ENCODE peak calls at places on chromosomes 7 and 10, in five cellular contexts. X, L, P, W and M are unnamed samples.

GRCh38 chr10:74189999-74190421 is 39.0 kb downstream of the ADK start:
- DNase-seq in L (peak), P (no peak), W (no peak), X (peak), M (peak)

GRCh38 chr10:92844746-92845145 is 3.6 kb upstream of the EXOC6 start:
- DNase-seq in L (peak), X (no peak), W (no peak), P (no peak), M (no peak)

GRCh38 chr10:119538632-119539358 is 3.7 kb downstream of the RGS10 start:
- DNase-seq in L (no peak), W (no peak), X (no peak), P (no peak), M (no peak)

GRCh38 chr7:19069842-19070241 is 47.6 kb downstream of the TWIST1 start:
- DNase-seq in W (no peak), X (no peak), P (no peak), L (peak), M (no peak)

GRCh38 chr10:78605800-78606350 is 462.9 kb upstream of the ZMIZ1 start:
- DNase-seq in X (no peak), P (no peak), L (no peak), W (no peak), M (no peak)

GRCh38 chr10:7111574-7111973 is 299.3 kb downstream of the SFMBT2 start:
- DNase-seq in L (peak), W (no peak), X (peak), P (no peak), M (no peak)

GRCh38 chr7:51324206-51324884 is 7.7 kb upstream of the COBL start:
- DNase-seq in P (no peak), W (no peak), L (no peak), X (no peak), M (no peak)

GRCh38 chr7:105776068-105776790 is 100.2 kb downstream of the ATXN7L1 start:
- DNase-seq in L (peak), W (peak), X (peak), P (no peak), M (peak)

GRCh38 chr7:108000875-108001758 is 1.8 kb downstream of the LAMB1 start:
- DNase-seq in L (peak), W (peak), P (peak), X (no peak), M (no peak)

GRCh38 chr7:150806863-150807262 is 6.3 kb downstream of the TMEM176A start:
- DNase-seq in X (no peak), W (no peak), L (no peak), P (no peak), M (no peak)

GRCh38 chr10:43942096-43942885 is 293.6 kb upstream of the ZNF32 start:
- DNase-seq in W (no peak), X (no peak), L (no peak), P (peak), M (peak)

GRCh38 chr10:48404646-48405045 is 98.2 kb downstream of the MAPK8 start:
- DNase-seq in W (no peak), L (peak), X (no peak), P (no peak), M (peak)

GRCh38 chr7:137986252-137987010 is 15.5 kb downstream of the CREB3L2 start:
- DNase-seq in L (peak), P (no peak), X (peak), W (no peak), M (peak)

GRCh38 chr7:151518105-151518780 is 1.5 kb downstream of the RHEB start:
- DNase-seq in X (no peak), L (peak), P (peak), W (peak), M (no peak)

GRCh38 chr7:155963771-155964195 is 151.5 kb upstream of the SHH start:
- DNase-seq in W (no peak), L (no peak), X (no peak), P (no peak), M (no peak)

GRCh38 chr7:99975782-99976521 is at the start of gene AZGP1:
- DNase-seq in L (no peak), W (no peak), X (no peak), P (peak), M (no peak)

GRCh38 chr7:87499494-87499893 is 24.0 kb upstream of the ABCB4 start:
- DNase-seq in P (no peak), X (no peak), L (no peak), W (no peak), M (no peak)

GRCh38 chr7:118104812-118105441 is 79.0 kb upstream of the LSM8 start:
- DNase-seq in W (no peak), X (no peak), L (peak), P (no peak), M (no peak)

GRCh38 chr10:80137031-80137712 is 4.6 kb downstream of the PLAC9 start:
- DNase-seq in X (no peak), L (peak), W (no peak), P (no peak), M (peak)

GRCh38 chr7:1639071-1639470 is 31.0 kb upstream of the ELFN1 start:
- DNase-seq in X (no peak), W (no peak), P (peak), L (no peak), M (no peak)

GRCh38 chr7:25726682-25727357 is 425.2 kb upstream of the NFE2L3 start:
- DNase-seq in P (no peak), L (no peak), X (no peak), W (no peak), M (no peak)

GRCh38 chr10:4083509-4084003 is 298.5 kb upstream of the KLF6 start:
- DNase-seq in L (no peak), P (no peak), W (no peak), X (no peak), M (no peak)

GRCh38 chr10:133379801-133380666 is 972 bp downstream of the PAOX start:
- DNase-seq in W (no peak), P (peak), X (no peak), L (no peak), M (no peak)

GRCh38 chr10:21603721-21604120 is 69.7 kb downstream of the MLLT10 start:
- DNase-seq in P (no peak), L (no peak), X (no peak), W (no peak), M (no peak)

GRCh38 chr7:150787321-150788281 is 12.6 kb downstream of the TMEM176B start:
- DNase-seq in L (no peak), X (no peak), P (no peak), W (no peak), M (no peak)

GRCh38 chr10:13056461-13057077 is 43.4 kb upstream of the OPTN start:
- DNase-seq in P (no peak), L (peak), W (no peak), X (no peak), M (no peak)

GRCh38 chr10:17129711-17130110 is at the start of gene CUBN:
- DNase-seq in X (no peak), L (no peak), W (no peak), P (no peak), M (no peak)

GRCh38 chr7:69564454-69565417 is 33.5 kb upstream of the AUTS2 start:
- DNase-seq in P (no peak), L (no peak), X (no peak), W (no peak), M (no peak)

GRCh38 chr10:33421789-33422188 is 87.3 kb upstream of the NRP1 start:
- DNase-seq in X (peak), P (no peak), W (peak), L (peak), M (peak)
- TF ChIP-seq CTCF in X (no peak), P (no peak), W (no peak), L (no peak), M (no peak)

GRCh38 chr7:143492799-143493568 is 15.3 kb downstream of the TAS2R41 start:
- DNase-seq in L (peak), P (no peak), W (no peak), X (no peak), M (no peak)

GRCh38 chr7:143495806-143496672 is 18.4 kb downstream of the TAS2R41 start:
- DNase-seq in X (no peak), W (no peak), P (no peak), L (no peak), M (no peak)

GRCh38 chr7:143493755-143494154 is 16.1 kb downstream of the TAS2R41 start:
- DNase-seq in L (no peak), W (no peak), X (no peak), P (no peak), M (no peak)

GRCh38 chr7:143492043-143492471 is 14.4 kb downstream of the TAS2R41 start:
- DNase-seq in W (no peak), X (peak), P (no peak), L (peak), M (peak)

DNA sequence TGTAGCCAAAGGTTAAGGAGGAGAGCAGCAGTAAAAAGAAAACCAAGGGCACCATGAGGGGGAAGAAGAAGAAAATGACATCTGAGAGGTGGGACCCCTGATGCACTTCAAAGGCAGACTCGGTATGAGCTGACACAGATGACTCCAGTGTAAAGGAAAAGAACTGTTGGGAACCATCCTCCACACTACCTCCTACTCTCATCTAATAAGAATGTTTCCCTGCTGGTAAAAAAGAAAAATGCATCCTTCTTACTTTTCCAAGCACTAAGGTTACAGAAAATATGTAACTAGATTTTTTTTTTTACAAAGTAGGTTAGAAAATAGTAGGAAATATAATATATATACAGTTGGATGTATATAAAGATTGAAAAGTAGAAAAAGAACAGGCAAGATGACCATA is 16.9 kb downstream of the TAS2R41 start:
- DNase-seq in P (no peak), L (peak), X (no peak), W (no peak), M (no peak)
- TF ChIP-seq CTCF in P (no peak), L (peak), X (peak), W (no peak), M (no peak)

DNA sequence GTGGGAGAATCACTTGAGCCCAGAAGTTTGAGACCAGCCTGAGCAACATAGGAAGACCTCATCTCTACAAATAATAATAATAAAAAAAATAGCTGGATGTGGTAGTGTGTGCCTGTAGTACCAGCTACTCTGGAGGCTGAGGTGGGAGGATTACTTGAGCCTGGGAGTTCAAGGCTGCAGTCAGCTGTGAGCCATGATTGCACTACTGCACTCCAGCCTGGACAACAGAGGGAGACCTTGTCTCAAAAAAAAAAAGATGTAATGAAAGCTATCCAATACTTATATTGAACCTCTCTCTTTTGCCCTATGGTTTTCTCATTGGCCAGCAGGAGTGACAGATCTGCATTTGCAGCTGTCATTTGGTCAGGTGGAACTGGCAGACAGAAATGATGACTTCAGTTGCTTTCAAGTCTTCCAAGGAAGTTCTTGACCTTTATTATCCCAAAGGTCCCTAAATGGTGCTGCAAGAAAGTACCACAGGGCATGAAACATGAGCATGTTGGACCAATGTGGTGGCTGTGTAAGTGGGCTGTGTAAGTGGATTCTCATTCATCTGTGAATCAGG is 99.4 kb downstream of the CALD1 start:
- DNase-seq in L (no peak), X (no peak), W (no peak), P (no peak), M (no peak)
- TF ChIP-seq CTCF in L (no peak), X (no peak), W (no peak), P (no peak), M (no peak)

GRCh38 chr7:158093156-158093796 is 494.3 kb downstream of the PTPRN2 start:
- DNase-seq in W (no peak), X (no peak), L (no peak), P (peak), M (no peak)
- TF ChIP-seq CTCF in W (no peak), X (no peak), L (no peak), P (no peak), M (no peak)

GRCh38 chr7:71130280-71130679 is 1.7 kb upstream of the GALNT17 start:
- DNase-seq in L (no peak), P (no peak), W (no peak), X (no peak), M (no peak)

GRCh38 chr7:71133232-71133622 is 1.3 kb downstream of the GALNT17 start:
- DNase-seq in P (no peak), W (no peak), X (no peak), L (no peak), M (no peak)

GRCh38 chr7:71131753-71132520 is at the start of gene GALNT17:
- DNase-seq in P (no peak), L (no peak), W (peak), X (no peak), M (no peak)

GRCh38 chr7:71132521-71133231 is 732 bp downstream of the GALNT17 start:
- DNase-seq in L (no peak), W (peak), X (no peak), P (no peak), M (no peak)

GRCh38 chr7:71131256-71131752 is 640 bp upstream of the GALNT17 start:
- DNase-seq in P (peak), X (no peak), W (peak), L (no peak), M (no peak)
- TF ChIP-seq CTCF in P (no peak), X (no peak), W (peak), L (no peak), M (no peak)